ENCODE peak calls at places on chromosomes 6 and 20, in nine cellular contexts. One of them, this sample, is unnamed.

GRCh38 chr6:18561006-18561750 is 174.0 kb downstream of the RNF144B start:
- DNase-seq in stomach: no peak
- DNase-seq in Peyer's patch: no peak
- DNase-seq in sigmoid colon: no peak
- DNase-seq in body of pancreas: no peak
- DNase-seq in HCT116: no peak
- DNase-seq in A549: no peak
- DNase-seq in uterus: no peak
- DNase-seq in right lobe of liver: no peak
- DNase-seq in this sample: no peak

GRCh38 chr6:22470454-22471368 is 98.7 kb upstream of the HDGFL1 start:
- DNase-seq in stomach: peak; percentile 80
- DNase-seq in Peyer's patch: no peak
- DNase-seq in sigmoid colon: no peak
- DNase-seq in A549: peak; percentile 35
- DNase-seq in uterus: peak; percentile 19
- DNase-seq in body of pancreas: peak; percentile 79
- DNase-seq in right lobe of liver: peak; percentile 85
- DNase-seq in HCT116: no peak
- DNase-seq in this sample: peak; percentile 74

GRCh38 chr6:159110013-159110412 is 59.2 kb upstream of the FNDC1 start:
- DNase-seq in uterus: no peak
- DNase-seq in Peyer's patch: no peak
- DNase-seq in HCT116: peak; percentile 57
- DNase-seq in body of pancreas: no peak
- DNase-seq in sigmoid colon: no peak
- DNase-seq in right lobe of liver: no peak
- DNase-seq in A549: peak; percentile 49
- DNase-seq in stomach: peak; percentile 31
- DNase-seq in this sample: peak; percentile 67

GRCh38 chr6:30612213-30612612 is 4.8 kb downstream of the PPP1R10 start:
- DNase-seq in body of pancreas: no peak
- DNase-seq in HCT116: no peak
- DNase-seq in Peyer's patch: no peak
- DNase-seq in sigmoid colon: no peak
- DNase-seq in A549: peak; percentile 39
- DNase-seq in uterus: no peak
- DNase-seq in stomach: no peak
- DNase-seq in right lobe of liver: no peak
- DNase-seq in this sample: no peak

GRCh38 chr6:70221025-70221714 is 81.7 kb downstream of the COL9A1 start:
- DNase-seq in right lobe of liver: no peak
- DNase-seq in stomach: no peak
- DNase-seq in uterus: no peak
- DNase-seq in HCT116: no peak
- DNase-seq in Peyer's patch: no peak
- DNase-seq in A549: peak; percentile 12
- DNase-seq in body of pancreas: peak; percentile 47
- DNase-seq in sigmoid colon: no peak
- DNase-seq in this sample: peak; percentile 19

GRCh38 chr6:111477481-111477938 is 5.5 kb downstream of the REV3L start:
- DNase-seq in Peyer's patch: no peak
- DNase-seq in HCT116: no peak
- DNase-seq in uterus: no peak
- DNase-seq in sigmoid colon: no peak
- DNase-seq in body of pancreas: no peak
- DNase-seq in right lobe of liver: no peak
- DNase-seq in A549: no peak
- DNase-seq in stomach: no peak
- DNase-seq in this sample: no peak

GRCh38 chr6:5337573-5337972 is 76.3 kb downstream of the FARS2 start:
- DNase-seq in right lobe of liver: no peak
- DNase-seq in stomach: no peak
- DNase-seq in body of pancreas: no peak
- DNase-seq in A549: no peak
- DNase-seq in Peyer's patch: no peak
- DNase-seq in uterus: no peak
- DNase-seq in HCT116: no peak
- DNase-seq in sigmoid colon: no peak
- DNase-seq in this sample: no peak

GRCh38 chr6:490251-491037 is 98.9 kb downstream of the IRF4 start:
- DNase-seq in A549: no peak
- DNase-seq in Peyer's patch: peak; percentile 48
- DNase-seq in stomach: no peak
- DNase-seq in sigmoid colon: no peak
- DNase-seq in right lobe of liver: no peak
- DNase-seq in uterus: no peak
- DNase-seq in HCT116: no peak
- DNase-seq in body of pancreas: no peak
- DNase-seq in this sample: no peak

GRCh38 chr6:46645265-46645664 is 7.4 kb downstream of the CYP39A1 start:
- DNase-seq in Peyer's patch: no peak
- DNase-seq in uterus: no peak
- DNase-seq in body of pancreas: no peak
- DNase-seq in sigmoid colon: no peak
- DNase-seq in stomach: no peak
- DNase-seq in right lobe of liver: no peak
- DNase-seq in A549: no peak
- DNase-seq in HCT116: no peak
- DNase-seq in this sample: no peak

GRCh38 chr6:31710490-31711219 is 4.0 kb downstream of the LY6G6F start:
- DNase-seq in stomach: no peak
- DNase-seq in sigmoid colon: no peak
- DNase-seq in Peyer's patch: no peak
- DNase-seq in A549: no peak
- DNase-seq in uterus: no peak
- DNase-seq in body of pancreas: no peak
- DNase-seq in HCT116: no peak
- DNase-seq in right lobe of liver: no peak
- DNase-seq in this sample: no peak

GRCh38 chr20:43911066-43911465 is 3.6 kb upstream of the TOX2 start:
- DNase-seq in right lobe of liver: no peak
- DNase-seq in A549: peak; percentile 37
- DNase-seq in body of pancreas: no peak
- DNase-seq in sigmoid colon: no peak
- DNase-seq in stomach: no peak
- DNase-seq in uterus: no peak
- DNase-seq in Peyer's patch: no peak
- DNase-seq in HCT116: peak; percentile 38
- DNase-seq in this sample: peak; percentile 40

GRCh38 chr6:131692589-131692988 is 8.6 kb downstream of the OR2A4 start:
- DNase-seq in sigmoid colon: no peak
- DNase-seq in body of pancreas: no peak
- DNase-seq in right lobe of liver: no peak
- DNase-seq in Peyer's patch: no peak
- DNase-seq in stomach: no peak
- DNase-seq in HCT116: no peak
- DNase-seq in A549: no peak
- DNase-seq in uterus: no peak
- DNase-seq in this sample: no peak

DNA sequence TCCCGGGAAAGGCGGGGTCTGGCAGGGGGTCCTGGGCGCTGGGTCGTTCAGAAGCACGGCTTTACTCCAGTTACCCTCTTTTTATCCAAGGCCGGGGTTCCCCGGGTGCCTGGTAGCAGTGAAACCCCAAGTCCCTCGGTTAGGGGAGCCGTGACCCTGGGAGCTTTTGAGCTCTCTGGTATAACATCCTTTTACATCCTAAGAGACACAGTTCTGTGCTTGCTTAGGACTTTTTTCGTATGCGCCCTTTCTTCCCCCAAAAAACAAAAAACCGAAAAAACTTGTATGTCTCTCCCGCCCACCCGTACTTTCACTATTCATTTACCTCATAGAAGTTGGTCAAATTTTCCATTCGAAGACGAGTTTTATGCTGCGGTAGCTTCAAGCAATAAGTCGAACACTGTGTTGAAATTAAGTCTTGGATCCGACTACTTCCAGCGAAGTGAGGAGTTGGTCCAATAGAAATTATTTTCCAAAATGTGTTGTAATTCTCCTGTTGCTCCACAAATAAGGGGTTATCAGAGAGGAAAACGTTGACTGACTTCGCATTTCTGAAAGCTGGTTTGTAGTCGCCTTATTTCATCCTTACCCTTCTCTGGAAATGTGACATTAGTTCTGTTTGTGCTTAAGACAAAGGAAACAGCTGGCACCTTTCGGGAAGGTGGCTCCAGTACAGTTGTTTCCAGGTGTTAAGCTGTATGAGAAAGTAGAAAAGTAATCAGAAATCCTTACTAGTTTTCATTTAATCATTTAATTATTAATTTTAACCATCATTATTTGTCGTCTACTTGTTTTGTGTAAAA is 842 bp upstream of the MAN1A1 start:
- DNase-seq in stomach: no peak
- DNase-seq in uterus: no peak
- DNase-seq in sigmoid colon: no peak
- DNase-seq in right lobe of liver: no peak
- DNase-seq in A549: peak; percentile 4
- DNase-seq in Peyer's patch: peak; percentile 44
- DNase-seq in body of pancreas: peak; percentile 21
- DNase-seq in HCT116: peak; percentile 48
- DNase-seq in this sample: peak; percentile 64
- TF ChIP-seq POLR2A in stomach: no peak
- TF ChIP-seq POLR2A in uterus: no peak
- TF ChIP-seq POLR2A in sigmoid colon: peak; percentile 25
- TF ChIP-seq POLR2A in right lobe of liver: no peak
- TF ChIP-seq POLR2A in A549: no peak
- TF ChIP-seq POLR2A in Peyer's patch: no peak
- TF ChIP-seq POLR2A in body of pancreas: no peak
- TF ChIP-seq POLR2A in HCT116: no peak
- TF ChIP-seq POLR2A in this sample: peak; percentile 55

DNA sequence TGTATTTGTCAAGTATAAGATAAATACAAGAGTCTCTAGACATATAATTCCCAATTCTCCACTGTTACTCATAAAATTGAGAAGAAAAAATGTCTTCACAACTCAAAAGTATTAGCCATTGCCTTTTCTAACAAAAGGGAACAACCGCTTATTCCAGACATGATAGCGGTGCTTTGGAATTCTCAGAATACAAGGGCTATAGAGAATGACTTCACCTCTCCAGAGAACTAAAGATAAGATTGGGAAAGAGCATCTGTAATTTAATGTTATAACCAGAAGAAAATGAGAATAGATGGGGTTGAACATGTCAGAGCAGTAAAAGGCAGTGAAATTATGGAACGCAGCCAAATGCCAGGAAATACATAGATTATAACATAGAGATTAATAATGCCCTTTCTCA is 730.8 kb downstream of the C6orf118 start:
- DNase-seq in uterus: no peak
- DNase-seq in stomach: no peak
- DNase-seq in body of pancreas: no peak
- DNase-seq in Peyer's patch: no peak
- DNase-seq in A549: no peak
- DNase-seq in right lobe of liver: no peak
- DNase-seq in HCT116: no peak
- DNase-seq in sigmoid colon: no peak
- DNase-seq in this sample: no peak
- H3K9me3 ChIP-seq in uterus: no peaks in the 10 kb centered on the region
- H3K9me3 ChIP-seq in stomach: peaks cover 23% of the 10 kb centered on the region
- H3K9me3 ChIP-seq in body of pancreas: no peaks in the 10 kb centered on the region
- H3K9me3 ChIP-seq in Peyer's patch: no peaks in the 10 kb centered on the region
- H3K9me3 ChIP-seq in A549: no peaks in the 10 kb centered on the region
- H3K9me3 ChIP-seq in right lobe of liver: no peaks in the 10 kb centered on the region
- H3K9me3 ChIP-seq in HCT116: peaks cover 3% of the 10 kb centered on the region
- H3K9me3 ChIP-seq in sigmoid colon: no peaks in the 10 kb centered on the region
- H3K9me3 ChIP-seq in this sample: no peaks in the 10 kb centered on the region

GRCh38 chr20:50195524-50196120 is 5.0 kb downstream of the CEBPB start:
- DNase-seq in sigmoid colon: peak; percentile 72
- DNase-seq in stomach: no peak
- DNase-seq in uterus: no peak
- DNase-seq in body of pancreas: no peak
- DNase-seq in right lobe of liver: peak; percentile 48
- DNase-seq in A549: no peak
- DNase-seq in Peyer's patch: no peak
- DNase-seq in HCT116: no peak
- DNase-seq in this sample: peak; percentile 68
- TF ChIP-seq POLR2A in sigmoid colon: no peak
- TF ChIP-seq POLR2A in stomach: no peak
- TF ChIP-seq POLR2A in uterus: no peak
- TF ChIP-seq POLR2A in body of pancreas: no peak
- TF ChIP-seq POLR2A in right lobe of liver: no peak
- TF ChIP-seq POLR2A in A549: no peak
- TF ChIP-seq POLR2A in Peyer's patch: no peak
- TF ChIP-seq POLR2A in HCT116: no peak
- TF ChIP-seq POLR2A in this sample: peak; percentile 50

GRCh38 chr20:31488171-31488570 is 13.1 kb downstream of the REM1 start:
- DNase-seq in uterus: peak; percentile 24
- DNase-seq in sigmoid colon: peak; percentile 86
- DNase-seq in HCT116: no peak
- DNase-seq in right lobe of liver: no peak
- DNase-seq in stomach: no peak
- DNase-seq in Peyer's patch: no peak
- DNase-seq in body of pancreas: no peak
- DNase-seq in A549: no peak
- DNase-seq in this sample: no peak
- H3K9me3 ChIP-seq in uterus: no peaks in the 10 kb centered on the region
- H3K9me3 ChIP-seq in sigmoid colon: no peaks in the 10 kb centered on the region
- H3K9me3 ChIP-seq in HCT116: no peaks in the 10 kb centered on the region
- H3K9me3 ChIP-seq in right lobe of liver: no peaks in the 10 kb centered on the region
- H3K9me3 ChIP-seq in stomach: no peaks in the 10 kb centered on the region
- H3K9me3 ChIP-seq in Peyer's patch: no peaks in the 10 kb centered on the region
- H3K9me3 ChIP-seq in body of pancreas: no peaks in the 10 kb centered on the region
- H3K9me3 ChIP-seq in A549: no peaks in the 10 kb centered on the region
- H3K9me3 ChIP-seq in this sample: no peaks in the 10 kb centered on the region